ENCODE peak calls at places on chromosomes 4 and X, in five cellular contexts. D is fibroblast of the conjunctiva, G is HCT116, P is amniotic stem cell, X is psoas muscle. K is an unnamed sample.

GRCh38 chr4:185566425-185566824 is 31.1 kb upstream of the PDLIM3 start:
- DNase-seq in X (no peak), G (no peak), P (no peak), D (no peak), K (no peak)

GRCh38 chr4:172736046-172736445 is 432.6 kb upstream of the GALNT7 start:
- DNase-seq in P (no peak), D (no peak), G (no peak), X (no peak), K (no peak)

GRCh38 chrX:39388730-39389129 is 587.5 kb downstream of the MID1IP1 start:
- DNase-seq in X (no peak), P (no peak), G (no peak), D (no peak), K (no peak)

GRCh38 chr4:135382280-135382679 is 1180.7 kb upstream of the PABPC4L start:
- DNase-seq in X (no peak), P (no peak), D (no peak), G (no peak), K (no peak)

GRCh38 chrX:34288782-34289181 is 156.7 kb upstream of the FAM47A start:
- DNase-seq in X (no peak), D (no peak), P (no peak), G (no peak), K (no peak)

GRCh38 chrX:125090046-125090445 is 229.6 kb upstream of the TEX13C start:
- DNase-seq in X (no peak), P (no peak), D (no peak), G (no peak), K (no peak)

GRCh38 chrX:153763298-153763932 is 634 bp upstream of the PLXNB3 start:
- DNase-seq in X (no peak), D (no peak), P (no peak), G (no peak), K (no peak)

GRCh38 chr4:24240655-24241054 is 343.7 kb downstream of the DHX15 start:
- DNase-seq in P (no peak), G (no peak), D (no peak), X (no peak), K (no peak)

GRCh38 chrX:24658421-24658820 is 11.3 kb upstream of the PCYT1B start:
- DNase-seq in X (no peak), D (no peak), G (no peak), P (no peak), K (no peak)

GRCh38 chrX:15714529-15714928 is 23.5 kb upstream of the CA5B start:
- DNase-seq in P (no peak), D (no peak), G (no peak), X (no peak), K (no peak)

GRCh38 chr4:87251104-87251503 is 30.7 kb upstream of the KLHL8 start:
- DNase-seq in X (no peak), D (no peak), G (no peak), P (no peak), K (no peak)

GRCh38 chrX:15849555-15849954 is 5.1 kb downstream of the AP1S2 start:
- DNase-seq in D (no peak), X (no peak), P (no peak), G (no peak), K (no peak)

GRCh38 chr4:53863731-53864130 is 200.7 kb downstream of the CHIC2 start:
- DNase-seq in P (no peak), D (no peak), G (no peak), X (no peak), K (no peak)

GRCh38 chr4:114279066-114279465 is 299.6 kb upstream of the ARSJ start:
- DNase-seq in X (no peak), D (no peak), P (no peak), G (no peak), K (no peak)

GRCh38 chr4:146243141-146243882 is 29.0 kb downstream of the REELD1 start:
- DNase-seq in P (no peak), X (no peak), D (no peak), G (no peak), K (no peak)

GRCh38 chr4:106367072-106367471 is 1.5 kb downstream of the GIMD1 start:
- DNase-seq in D (no peak), G (no peak), X (no peak), P (no peak), K (no peak)

GRCh38 chr4:107578321-107578720 is 141.7 kb downstream of the PAPSS1 start:
- DNase-seq in X (no peak), G (no peak), D (no peak), P (no peak), K (no peak)

GRCh38 chr4:82900335-82901128 is at the start of gene THAP9:
- DNase-seq in G (peak; percentile 99), X (peak; percentile 98), P (peak; percentile 99), D (peak; percentile 99), K (peak; percentile 99)

GRCh38 chrX:45743081-45743533 is 542.4 kb upstream of the DIPK2B start:
- DNase-seq in G (peak; percentile 76), P (peak; percentile 57), D (peak; percentile 30), X (no peak), K (no peak)

GRCh38 chr4:183599690-183600089 is 59.3 kb downstream of the RWDD4 start:
- DNase-seq in X (no peak), G (no peak), P (no peak), D (no peak), K (no peak)

GRCh38 chrX:87805829-87806490 is 288.4 kb downstream of the KLHL4 start:
- DNase-seq in P (no peak), D (no peak), X (no peak), G (no peak), K (no peak)

GRCh38 chrX:37926700-37927099 is 79.3 kb upstream of the DYNLT3 start:
- DNase-seq in D (peak; percentile 23), X (no peak), G (no peak), P (peak; percentile 8), K (no peak)

GRCh38 chr4:147194107-147194506 is 248.4 kb upstream of the TTC29 start:
- DNase-seq in P (no peak), X (no peak), D (no peak), G (no peak), K (no peak)

GRCh38 chr4:146155152-146155724 is 20.3 kb upstream of the LSM6 start:
- DNase-seq in P (no peak), X (no peak), G (no peak), D (no peak), K (no peak)